ENCODE peak calls at places on chromosomes 16 and 17, in five cellular contexts. B is omental fat pad, J is Kasumi-1, M is GM04504, L is psoas muscle. A is an unnamed sample.

GRCh38 chr17:19021622-19022083 is 17.1 kb upstream of the FAM83G start:
- DNase-seq in L (peak), M (no peak), J (no peak), B (no peak), A (no peak)

GRCh38 chr16:81505011-81505660 is 60.5 kb downstream of the CMIP start:
- DNase-seq in J (no peak), B (no peak), M (no peak), L (no peak), A (no peak)

GRCh38 chr17:50872710-50873424 is 6.7 kb upstream of the TOB1 start:
- DNase-seq in L (peak), M (peak), B (no peak), J (peak), A (peak)

GRCh38 chr17:32693135-32693897 is 183.6 kb downstream of the MYO1D start:
- DNase-seq in L (no peak), J (no peak), B (no peak), M (no peak), A (no peak)

GRCh38 chr17:4142107-4142900 is 526 bp downstream of the ZZEF1 start:
- DNase-seq in B (no peak), J (no peak), M (no peak), L (peak), A (no peak)

GRCh38 chr16:8295436-8295835 is 294.9 kb downstream of the TMEM114 start:
- DNase-seq in B (no peak), L (no peak), M (no peak), J (no peak), A (no peak)

GRCh38 chr17:51537996-51538550 is 277.7 kb downstream of the UTP18 start:
- DNase-seq in M (no peak), J (no peak), L (no peak), B (no peak), A (no peak)

GRCh38 chr16:12178251-12178990 is 201.9 kb downstream of the SNX29 start:
- DNase-seq in B (no peak), J (no peak), M (peak), L (peak), A (no peak)

A was measured in ascending aorta.